ENCODE peak calls at places on chromosomes 5 and 9, in eight cellular contexts. C is GM12878, P is A549, E is sigmoid colon, N is body of pancreas, M is HCT116, D is heart left ventricle, H is IMR-90. G is an unnamed sample.

GRCh38 chr9:74379718-74380117 is 117.4 kb upstream of the RORB start:
- DNase-seq in C (no peak), P (peak; percentile 45), E (no peak), N (peak; percentile 48), M (peak; percentile 2), D (no peak), H (no peak), G (peak; percentile 47)

GRCh38 chr9:107367727-107368502 is 84.8 kb downstream of the RAD23B start:
- DNase-seq in C (no peak), P (no peak), E (no peak), N (no peak), M (no peak), D (no peak), H (no peak), G (no peak)

GRCh38 chr9:30713279-30713678 is 1671.2 kb upstream of the ACO1 start:
- DNase-seq in C (no peak), P (no peak), E (no peak), N (no peak), M (no peak), D (no peak), H (no peak), G (no peak)

GRCh38 chr5:9104576-9105339 is 441.1 kb downstream of the SEMA5A start:
- DNase-seq in C (no peak), P (no peak), E (no peak), N (no peak), M (no peak), D (no peak), H (peak; percentile 55), G (no peak)

GRCh38 chr9:6897831-6898230 is 140.1 kb downstream of the KDM4C start:
- DNase-seq in C (no peak), P (no peak), E (no peak), N (peak; percentile 21), M (no peak), D (no peak), H (no peak), G (no peak)

GRCh38 chr9:109914280-109915027 is 134.5 kb downstream of the PALM2AKAP2 start:
- DNase-seq in C (peak; percentile 71), P (no peak), E (no peak), N (no peak), M (no peak), D (no peak), H (peak; percentile 97), G (peak; percentile 76)

GRCh38 chr9:120859361-120859760 is 16.6 kb upstream of the PSMD5 start:
- DNase-seq in C (no peak), P (no peak), E (no peak), N (no peak), M (no peak), D (no peak), H (no peak), G (no peak)

GRCh38 chr5:61431923-61432620 is 100.0 kb downstream of the ZSWIM6 start:
- DNase-seq in C (no peak), P (no peak), E (no peak), N (no peak), M (no peak), D (no peak), H (no peak), G (no peak)

GRCh38 chr9:124869466-124869985 is 7.6 kb downstream of the ARPC5L start:
- DNase-seq in C (no peak), P (no peak), E (no peak), N (no peak), M (no peak), D (no peak), H (no peak), G (peak; percentile 27)

GRCh38 chr9:124871156-124871561 is 9.2 kb downstream of the ARPC5L start:
- DNase-seq in C (no peak), P (no peak), E (no peak), N (no peak), M (no peak), D (no peak), H (no peak), G (no peak)

GRCh38 chr9:124868511-124869465 is 6.9 kb downstream of the ARPC5L start:
- DNase-seq in C (no peak), P (peak; percentile 84), E (peak; percentile 92), N (peak; percentile 87), M (peak; percentile 40), D (peak; percentile 91), H (peak; percentile 71), G (peak; percentile 86)

GRCh38 chr9:124870723-124871122 is 8.8 kb downstream of the ARPC5L start:
- DNase-seq in C (no peak), P (no peak), E (no peak), N (no peak), M (no peak), D (no peak), H (no peak), G (no peak)

DNA sequence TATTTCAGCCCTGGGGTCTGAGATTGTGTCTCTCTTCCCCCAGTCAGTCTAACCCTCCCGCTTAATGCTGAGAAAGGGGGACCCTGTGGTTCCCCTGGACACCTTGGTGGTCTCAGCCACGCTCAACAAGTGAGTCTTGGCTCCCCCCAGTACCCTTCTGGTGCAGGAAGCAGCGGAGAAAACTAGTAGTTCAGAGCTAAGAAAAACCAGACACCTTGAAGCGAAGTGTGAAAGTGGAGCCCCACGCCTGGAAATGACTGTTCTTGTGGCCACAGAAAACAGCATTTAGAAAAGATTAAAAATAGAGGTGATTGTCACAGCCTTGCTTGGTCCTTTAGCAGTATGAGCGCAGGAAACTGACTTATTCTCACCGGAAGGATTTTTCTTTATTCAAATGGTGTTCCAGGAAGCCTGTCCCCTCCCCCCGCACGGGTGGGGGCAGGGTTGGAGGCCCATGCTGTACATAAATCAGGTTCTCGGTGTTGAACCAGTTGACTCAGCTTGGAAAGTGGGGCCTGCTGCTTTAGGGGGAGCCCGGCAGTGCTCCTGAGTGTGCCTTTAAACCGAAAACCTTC is 8.1 kb downstream of the ARPC5L start:
- DNase-seq in C (peak; percentile 61), P (no peak), E (no peak), N (peak; percentile 46), M (no peak), D (no peak), H (peak; percentile 37), G (peak; percentile 44)
- H3K4me1 ChIP-seq in C (peaks cover 19% of the 10 kb centered on the region), P (peaks cover 37% of the 10 kb centered on the region), E (no peaks in the 10 kb centered on the region), N (peaks cover 42% of the 10 kb centered on the region), M (peaks cover 19% of the 10 kb centered on the region), D (peaks cover 40% of the 10 kb centered on the region), H (peaks cover 22% of the 10 kb centered on the region), G (peaks cover 46% of the 10 kb centered on the region)

GRCh38 chr5:180053061-180053602 is 18.4 kb downstream of the RNF130 start:
- DNase-seq in C (no peak), P (no peak), E (no peak), N (no peak), M (no peak), D (no peak), H (no peak), G (no peak)

GRCh38 chr5:180052211-180052818 is 19.2 kb downstream of the RNF130 start:
- DNase-seq in C (no peak), P (no peak), E (no peak), N (no peak), M (no peak), D (no peak), H (no peak), G (no peak)

GRCh38 chr5:180049357-180049673 is 22.2 kb downstream of the RNF130 start:
- DNase-seq in C (no peak), P (no peak), E (no peak), N (no peak), M (no peak), D (no peak), H (no peak), G (no peak)

GRCh38 chr5:180047667-180048066 is 23.9 kb downstream of the RNF130 start:
- DNase-seq in C (no peak), P (no peak), E (peak; percentile 77), N (peak; percentile 82), M (no peak), D (peak; percentile 72), H (no peak), G (peak; percentile 93)

GRCh38 chr5:180050106-180050929 is 21.2 kb downstream of the RNF130 start:
- DNase-seq in C (no peak), P (no peak), E (no peak), N (no peak), M (no peak), D (no peak), H (no peak), G (no peak)
- H3K27ac ChIP-seq in C (no peak overlapping the region), P (no peak overlapping the region), E (no peak overlapping the region), N (peak overlapping the region; percentile 80), M (no peak overlapping the region), D (no peak overlapping the region), H (no peak overlapping the region), G (no peak overlapping the region)

GRCh38 chr5:89313044-89313443 is 430.1 kb upstream of the MEF2C start:
- DNase-seq in C (no peak), P (no peak), E (no peak), N (no peak), M (peak; percentile 71), D (no peak), H (peak; percentile 74), G (no peak)

GRCh38 chr5:89320441-89320840 is 437.5 kb upstream of the MEF2C start:
- DNase-seq in C (no peak), P (no peak), E (no peak), N (no peak), M (no peak), D (no peak), H (no peak), G (no peak)

GRCh38 chr5:89320889-89321288 is 437.9 kb upstream of the MEF2C start:
- DNase-seq in C (no peak), P (no peak), E (no peak), N (no peak), M (no peak), D (no peak), H (no peak), G (no peak)

GRCh38 chr5:89313804-89314588 is 431.0 kb upstream of the MEF2C start:
- DNase-seq in C (peak; percentile 99), P (no peak), E (no peak), N (no peak), M (peak; percentile 41), D (no peak), H (peak; percentile 96), G (no peak)

DNA sequence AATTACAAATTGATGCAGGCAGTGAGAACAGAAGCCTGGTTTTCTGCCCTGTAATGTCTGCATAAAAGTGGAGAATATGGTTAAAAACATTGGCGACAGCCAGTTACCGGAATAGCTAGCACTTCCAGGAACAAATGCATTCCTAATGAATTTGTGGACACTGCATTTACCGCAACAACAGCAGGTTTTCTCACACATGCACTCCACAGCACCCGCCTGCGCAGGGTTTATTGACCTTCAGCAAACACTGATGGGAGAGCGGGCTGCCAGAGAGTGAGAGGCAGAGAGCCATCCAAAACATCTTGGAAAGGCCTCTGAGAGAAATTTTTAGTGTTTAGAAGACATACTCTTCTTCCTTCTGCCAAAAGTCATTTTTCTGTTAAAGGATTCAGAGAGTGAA is 432.2 kb upstream of the MEF2C start:
- DNase-seq in C (no peak), P (no peak), E (no peak), N (peak; percentile 51), M (no peak), D (no peak), H (peak; percentile 8), G (no peak)
- TF ChIP-seq POLR2A in C (no peak), P (no peak), E (no peak), N (no peak), M (no peak), D (no peak), H (no peak), G (no peak)

DNA sequence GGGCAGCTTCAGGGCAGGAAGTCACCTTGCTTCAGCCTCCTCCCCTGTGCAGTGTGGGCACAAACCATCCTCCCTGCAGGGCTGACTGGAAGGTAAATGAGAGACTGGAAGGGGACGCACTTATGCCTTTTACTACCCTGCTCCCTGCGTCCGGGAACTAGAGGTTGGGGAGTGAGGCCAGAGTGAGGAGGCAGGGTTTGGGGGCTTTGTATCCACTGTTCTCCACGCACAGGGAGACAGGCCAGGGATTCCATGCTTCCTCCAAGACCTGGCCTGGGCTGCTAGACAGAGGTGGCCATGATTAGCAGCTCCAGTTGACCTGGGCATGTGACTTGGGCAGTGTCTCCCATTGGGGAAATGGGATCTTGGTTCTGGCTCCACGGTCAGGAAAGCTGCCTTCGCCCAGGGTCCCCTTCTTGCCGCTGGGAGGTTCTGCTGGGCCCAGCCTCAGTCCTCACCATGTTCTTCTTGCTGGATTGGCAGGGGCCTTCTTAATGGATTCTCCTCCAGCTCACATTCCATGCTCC is 37.0 kb upstream of the PSD2 start:
- DNase-seq in C (no peak), P (no peak), E (no peak), N (no peak), M (no peak), D (no peak), H (no peak), G (no peak)
- H3K4me1 ChIP-seq in C (no peaks in the 10 kb centered on the region), P (peaks cover 3% of the 10 kb centered on the region), E (no peaks in the 10 kb centered on the region), N (peaks cover 29% of the 10 kb centered on the region), M (peaks cover 21% of the 10 kb centered on the region), D (peaks cover 6% of the 10 kb centered on the region), H (no peaks in the 10 kb centered on the region), G (peaks cover 7% of the 10 kb centered on the region)

G was measured in thyroid gland.